ENCODE peak calls at places on chromosomes 7 and 10, in ten cellular contexts. C, H, W, L, R, Z, J, E, K and I are unnamed samples.

GRCh38 chr10:122126763-122127659 is 138.0 kb downstream of the TACC2 start:
- DNase-seq in C (no peak), H (no peak), W (no peak), L (peak; percentile 92), R (peak; percentile 90), Z (no peak), J (peak; percentile 86), E (peak; percentile 89), K (no peak), I (no peak)

GRCh38 chr10:131820626-131821025 is 80.2 kb upstream of the PPP2R2D start:
- DNase-seq in C (no peak), H (no peak), W (no peak), L (no peak), R (no peak), Z (no peak), J (no peak), E (no peak), K (no peak), I (no peak)

GRCh38 chr7:41045556-41046123 is 657.2 kb downstream of the INHBA start:
- DNase-seq in C (no peak), H (no peak), W (no peak), L (no peak), R (peak; percentile 35), Z (no peak), J (peak; percentile 69), E (no peak), K (no peak), I (no peak)

GRCh38 chr7:73768661-73769480 is 1.2 kb downstream of the CLDN3 start:
- DNase-seq in C (no peak), H (no peak), W (no peak), L (no peak), R (no peak), Z (no peak), J (no peak), E (no peak), K (no peak), I (no peak)

GRCh38 chr7:41709621-41710020 is 6.7 kb upstream of the INHBA start:
- DNase-seq in C (no peak), H (no peak), W (no peak), L (peak; percentile 66), R (no peak), Z (no peak), J (peak; percentile 82), E (peak; percentile 97), K (no peak), I (no peak)

GRCh38 chr7:15921576-15921975 is 235.1 kb upstream of the MEOX2 start:
- DNase-seq in C (no peak), H (no peak), W (no peak), L (no peak), R (no peak), Z (no peak), J (peak; percentile 71), E (peak; percentile 17), K (no peak), I (no peak)

GRCh38 chr7:7641129-7641663 is 644 bp downstream of the UMAD1 start:
- DNase-seq in C (no peak), H (no peak), W (peak; percentile 70), L (no peak), R (no peak), Z (no peak), J (no peak), E (no peak), K (peak; percentile 23), I (no peak)

GRCh38 chr7:3174515-3175318 is 126.3 kb upstream of the SDK1 start:
- DNase-seq in C (no peak), H (no peak), W (no peak), L (no peak), R (no peak), Z (no peak), J (no peak), E (no peak), K (no peak), I (peak; percentile 39)

GRCh38 chr7:23422384-23422783 is 47.9 kb downstream of the IGF2BP3 start:
- DNase-seq in C (no peak), H (no peak), W (no peak), L (no peak), R (no peak), Z (no peak), J (no peak), E (no peak), K (no peak), I (no peak)

GRCh38 chr7:114405427-114405826 is 9.2 kb upstream of the FOXP2 start:
- DNase-seq in C (no peak), H (peak; percentile 79), W (peak; percentile 77), L (peak; percentile 15), R (peak; percentile 69), Z (no peak), J (peak; percentile 61), E (peak; percentile 31), K (no peak), I (no peak)

GRCh38 chr10:88642991-88643390 is 21.3 kb upstream of the LIPF start:
- DNase-seq in C (no peak), H (no peak), W (no peak), L (no peak), R (no peak), Z (no peak), J (peak; percentile 89), E (peak; percentile 69), K (no peak), I (no peak)

GRCh38 chr10:75408911-75409885 is 7.6 kb upstream of the ZNF503 start:
- DNase-seq in C (no peak), H (peak; percentile 52), W (no peak), L (peak; percentile 59), R (peak; percentile 77), Z (no peak), J (peak; percentile 58), E (no peak), K (peak; percentile 83), I (peak; percentile 42)

GRCh38 chr10:103193107-103193819 is at the start of gene NT5C2:
- DNase-seq in C (peak; percentile 68), H (peak; percentile 3), W (peak; percentile 0), L (peak; percentile 94), R (peak; percentile 85), Z (peak; percentile 73), J (peak; percentile 23), E (peak; percentile 71), K (peak; percentile 88), I (peak; percentile 20)

GRCh38 chr7:41447106-41448042 is 255.5 kb downstream of the INHBA start:
- DNase-seq in C (no peak), H (no peak), W (no peak), L (no peak), R (no peak), Z (no peak), J (no peak), E (peak; percentile 41), K (no peak), I (no peak)

GRCh38 chr10:94521276-94522250 is 24.0 kb upstream of the HELLS start:
- DNase-seq in C (no peak), H (no peak), W (no peak), L (no peak), R (no peak), Z (no peak), J (no peak), E (no peak), K (no peak), I (no peak)

GRCh38 chr10:61302124-61302523 is 151.1 kb downstream of the TMEM26 start:
- DNase-seq in C (no peak), H (no peak), W (no peak), L (no peak), R (no peak), Z (no peak), J (no peak), E (no peak), K (no peak), I (no peak)

GRCh38 chr10:110429301-110429700 is 68.4 kb upstream of the DUSP5 start:
- DNase-seq in C (no peak), H (no peak), W (no peak), L (no peak), R (no peak), Z (no peak), J (no peak), E (no peak), K (no peak), I (no peak)

GRCh38 chr10:62380002-62380401 is 5.8 kb downstream of the ZNF365 start:
- DNase-seq in C (no peak), H (no peak), W (no peak), L (peak; percentile 52), R (peak; percentile 75), Z (no peak), J (peak; percentile 95), E (peak; percentile 40), K (no peak), I (no peak)

GRCh38 chr10:125076891-125077643 is 83.3 kb downstream of the CTBP2 start:
- DNase-seq in C (no peak), H (no peak), W (no peak), L (no peak), R (no peak), Z (no peak), J (no peak), E (no peak), K (no peak), I (no peak)

GRCh38 chr10:86779267-86780017 is 23.0 kb downstream of the BMPR1A start:
- DNase-seq in C (no peak), H (no peak), W (no peak), L (peak; percentile 72), R (no peak), Z (no peak), J (no peak), E (peak; percentile 50), K (no peak), I (no peak)

GRCh38 chr7:50226139-50226538 is 78.4 kb upstream of the IKZF1 start:
- DNase-seq in C (no peak), H (no peak), W (no peak), L (no peak), R (no peak), Z (no peak), J (no peak), E (no peak), K (no peak), I (no peak)

GRCh38 chr7:26843696-26844095 is 20.7 kb downstream of the SKAP2 start:
- DNase-seq in C (no peak), H (no peak), W (no peak), L (no peak), R (peak; percentile 57), Z (no peak), J (no peak), E (peak; percentile 22), K (no peak), I (no peak)

GRCh38 chr10:110802551-110803238 is 69.0 kb upstream of the PDCD4 start:
- DNase-seq in C (no peak), H (peak; percentile 63), W (no peak), L (peak; percentile 93), R (peak; percentile 84), Z (peak; percentile 23), J (peak; percentile 88), E (peak; percentile 96), K (peak; percentile 48), I (peak; percentile 4)

GRCh38 chr7:84455788-84456187 is 261.2 kb upstream of the SEMA3A start:
- DNase-seq in C (no peak), H (no peak), W (no peak), L (peak; percentile 2), R (no peak), Z (no peak), J (peak; percentile 61), E (peak; percentile 10), K (no peak), I (no peak)

GRCh38 chr10:114856544-114857287 is 35.1 kb downstream of the FHIP2A start:
- DNase-seq in C (no peak), H (no peak), W (no peak), L (peak; percentile 79), R (peak; percentile 95), Z (no peak), J (peak; percentile 76), E (peak; percentile 90), K (no peak), I (no peak)

GRCh38 chr10:73838827-73839226 is 27.4 kb upstream of the NDST2 start:
- DNase-seq in C (no peak), H (no peak), W (no peak), L (no peak), R (no peak), Z (no peak), J (peak; percentile 67), E (no peak), K (no peak), I (no peak)

GRCh38 chr10:119652361-119652760 is 1.2 kb downstream of the BAG3 start:
- DNase-seq in C (no peak), H (no peak), W (no peak), L (peak; percentile 74), R (peak; percentile 80), Z (no peak), J (peak; percentile 79), E (peak; percentile 78), K (peak; percentile 80), I (peak; percentile 10)

GRCh38 chr10:11337516-11337915 is 273.9 kb downstream of the USP6NL start:
- DNase-seq in C (no peak), H (no peak), W (no peak), L (no peak), R (no peak), Z (no peak), J (no peak), E (no peak), K (no peak), I (no peak)